ENCODE peak calls at places on chromosomes 5 and 9, in seven cellular contexts. One of them, this sample, is unnamed.

GRCh38 chr5:41392016-41392415 is 118.4 kb downstream of the PLCXD3 start:
- DNase-seq in AG08395: no peak
- DNase-seq in activated gamma-delta T cell treated with Interleukin-2 at 50 U/mL for 16 hours: no peak
- DNase-seq in nephron progenitor cell: no peak
- DNase-seq in endodermal cell: no peak
- DNase-seq in activated T-helper 1 cell treated with anti-CD3 and anti-CD28 coated beads, Interleukin-12 subunit alpha, Interleukin-12 subunit beta, Interleukin-2, Interleukin-4 antibody, amounts not matched to agents 30 ng/mL and 10 ng/mL and 1 ng/mL, durations not matched to agents 14 hours and 24 hours and 36 hours: no peak
- DNase-seq in right lobe of liver: no peak
- DNase-seq in this sample: no peak

GRCh38 chr5:118873417-118873816 is 114.9 kb downstream of the DTWD2 start:
- DNase-seq in nephron progenitor cell: no peak
- DNase-seq in AG08395: no peak
- DNase-seq in activated T-helper 1 cell treated with anti-CD3 and anti-CD28 coated beads, Interleukin-12 subunit alpha, Interleukin-12 subunit beta, Interleukin-2, Interleukin-4 antibody, amounts not matched to agents 30 ng/mL and 10 ng/mL and 1 ng/mL, durations not matched to agents 14 hours and 24 hours and 36 hours: no peak
- DNase-seq in activated gamma-delta T cell treated with Interleukin-2 at 50 U/mL for 16 hours: no peak
- DNase-seq in endodermal cell: no peak
- DNase-seq in right lobe of liver: no peak
- DNase-seq in this sample: no peak

GRCh38 chr9:25449503-25449902 is 228.7 kb downstream of the TUSC1 start:
- DNase-seq in endodermal cell: no peak
- DNase-seq in right lobe of liver: no peak
- DNase-seq in activated T-helper 1 cell treated with anti-CD3 and anti-CD28 coated beads, Interleukin-12 subunit alpha, Interleukin-12 subunit beta, Interleukin-2, Interleukin-4 antibody, amounts not matched to agents 30 ng/mL and 10 ng/mL and 1 ng/mL, durations not matched to agents 14 hours and 24 hours and 36 hours: no peak
- DNase-seq in AG08395: no peak
- DNase-seq in activated gamma-delta T cell treated with Interleukin-2 at 50 U/mL for 16 hours: no peak
- DNase-seq in nephron progenitor cell: no peak
- DNase-seq in this sample: no peak

GRCh38 chr5:50888754-50889153 is 222.3 kb downstream of the PARP8 start:
- DNase-seq in AG08395: no peak
- DNase-seq in right lobe of liver: no peak
- DNase-seq in endodermal cell: no peak
- DNase-seq in activated T-helper 1 cell treated with anti-CD3 and anti-CD28 coated beads, Interleukin-12 subunit alpha, Interleukin-12 subunit beta, Interleukin-2, Interleukin-4 antibody, amounts not matched to agents 30 ng/mL and 10 ng/mL and 1 ng/mL, durations not matched to agents 14 hours and 24 hours and 36 hours: no peak
- DNase-seq in nephron progenitor cell: no peak
- DNase-seq in activated gamma-delta T cell treated with Interleukin-2 at 50 U/mL for 16 hours: no peak
- DNase-seq in this sample: no peak

GRCh38 chr5:173745123-173745522 is 128.7 kb upstream of the BOD1 start:
- DNase-seq in AG08395: no peak
- DNase-seq in right lobe of liver: no peak
- DNase-seq in endodermal cell: no peak
- DNase-seq in activated gamma-delta T cell treated with Interleukin-2 at 50 U/mL for 16 hours: no peak
- DNase-seq in nephron progenitor cell: no peak
- DNase-seq in activated T-helper 1 cell treated with anti-CD3 and anti-CD28 coated beads, Interleukin-12 subunit alpha, Interleukin-12 subunit beta, Interleukin-2, Interleukin-4 antibody, amounts not matched to agents 30 ng/mL and 10 ng/mL and 1 ng/mL, durations not matched to agents 14 hours and 24 hours and 36 hours: no peak
- DNase-seq in this sample: peak

GRCh38 chr5:179324760-179325295 is 20.4 kb downstream of the ADAMTS2 start:
- DNase-seq in AG08395: no peak
- DNase-seq in endodermal cell: no peak
- DNase-seq in activated T-helper 1 cell treated with anti-CD3 and anti-CD28 coated beads, Interleukin-12 subunit alpha, Interleukin-12 subunit beta, Interleukin-2, Interleukin-4 antibody, amounts not matched to agents 30 ng/mL and 10 ng/mL and 1 ng/mL, durations not matched to agents 14 hours and 24 hours and 36 hours: no peak
- DNase-seq in nephron progenitor cell: no peak
- DNase-seq in activated gamma-delta T cell treated with Interleukin-2 at 50 U/mL for 16 hours: no peak
- DNase-seq in right lobe of liver: peak
- DNase-seq in this sample: no peak

GRCh38 chr9:132937463-132937901 is 6.9 kb downstream of the TSC1 start:
- DNase-seq in AG08395: no peak
- DNase-seq in activated T-helper 1 cell treated with anti-CD3 and anti-CD28 coated beads, Interleukin-12 subunit alpha, Interleukin-12 subunit beta, Interleukin-2, Interleukin-4 antibody, amounts not matched to agents 30 ng/mL and 10 ng/mL and 1 ng/mL, durations not matched to agents 14 hours and 24 hours and 36 hours: no peak
- DNase-seq in endodermal cell: no peak
- DNase-seq in right lobe of liver: no peak
- DNase-seq in activated gamma-delta T cell treated with Interleukin-2 at 50 U/mL for 16 hours: no peak
- DNase-seq in nephron progenitor cell: no peak
- DNase-seq in this sample: no peak

GRCh38 chr9:108382267-108382666 is 473.5 kb downstream of the ACTL7B start:
- DNase-seq in activated T-helper 1 cell treated with anti-CD3 and anti-CD28 coated beads, Interleukin-12 subunit alpha, Interleukin-12 subunit beta, Interleukin-2, Interleukin-4 antibody, amounts not matched to agents 30 ng/mL and 10 ng/mL and 1 ng/mL, durations not matched to agents 14 hours and 24 hours and 36 hours: no peak
- DNase-seq in endodermal cell: no peak
- DNase-seq in activated gamma-delta T cell treated with Interleukin-2 at 50 U/mL for 16 hours: no peak
- DNase-seq in right lobe of liver: no peak
- DNase-seq in nephron progenitor cell: no peak
- DNase-seq in AG08395: no peak
- DNase-seq in this sample: no peak

GRCh38 chr9:8760000-8760767 is 960.6 kb upstream of the DMAC1 start:
- DNase-seq in endodermal cell: peak
- DNase-seq in nephron progenitor cell: peak
- DNase-seq in AG08395: no peak
- DNase-seq in activated gamma-delta T cell treated with Interleukin-2 at 50 U/mL for 16 hours: no peak
- DNase-seq in right lobe of liver: no peak
- DNase-seq in activated T-helper 1 cell treated with anti-CD3 and anti-CD28 coated beads, Interleukin-12 subunit alpha, Interleukin-12 subunit beta, Interleukin-2, Interleukin-4 antibody, amounts not matched to agents 30 ng/mL and 10 ng/mL and 1 ng/mL, durations not matched to agents 14 hours and 24 hours and 36 hours: no peak
- DNase-seq in this sample: peak

GRCh38 chr9:81685763-81686613 is 3.4 kb downstream of the TLE1 start:
- DNase-seq in right lobe of liver: no peak
- DNase-seq in nephron progenitor cell: no peak
- DNase-seq in endodermal cell: no peak
- DNase-seq in activated gamma-delta T cell treated with Interleukin-2 at 50 U/mL for 16 hours: no peak
- DNase-seq in AG08395: no peak
- DNase-seq in activated T-helper 1 cell treated with anti-CD3 and anti-CD28 coated beads, Interleukin-12 subunit alpha, Interleukin-12 subunit beta, Interleukin-2, Interleukin-4 antibody, amounts not matched to agents 30 ng/mL and 10 ng/mL and 1 ng/mL, durations not matched to agents 14 hours and 24 hours and 36 hours: no peak
- DNase-seq in this sample: no peak

GRCh38 chr5:105414067-105414466 is 1851.5 kb upstream of the NUDT12 start:
- DNase-seq in activated T-helper 1 cell treated with anti-CD3 and anti-CD28 coated beads, Interleukin-12 subunit alpha, Interleukin-12 subunit beta, Interleukin-2, Interleukin-4 antibody, amounts not matched to agents 30 ng/mL and 10 ng/mL and 1 ng/mL, durations not matched to agents 14 hours and 24 hours and 36 hours: no peak
- DNase-seq in nephron progenitor cell: no peak
- DNase-seq in activated gamma-delta T cell treated with Interleukin-2 at 50 U/mL for 16 hours: no peak
- DNase-seq in endodermal cell: no peak
- DNase-seq in right lobe of liver: no peak
- DNase-seq in AG08395: no peak
- DNase-seq in this sample: no peak

GRCh38 chr9:77215874-77216273 is 38.5 kb downstream of the VPS13A start:
- DNase-seq in right lobe of liver: no peak
- DNase-seq in activated gamma-delta T cell treated with Interleukin-2 at 50 U/mL for 16 hours: no peak
- DNase-seq in nephron progenitor cell: no peak
- DNase-seq in activated T-helper 1 cell treated with anti-CD3 and anti-CD28 coated beads, Interleukin-12 subunit alpha, Interleukin-12 subunit beta, Interleukin-2, Interleukin-4 antibody, amounts not matched to agents 30 ng/mL and 10 ng/mL and 1 ng/mL, durations not matched to agents 14 hours and 24 hours and 36 hours: no peak
- DNase-seq in endodermal cell: no peak
- DNase-seq in AG08395: peak
- DNase-seq in this sample: no peak

GRCh38 chr9:120916573-120916972 is 10.0 kb downstream of the TRAF1 start:
- DNase-seq in right lobe of liver: no peak
- DNase-seq in activated gamma-delta T cell treated with Interleukin-2 at 50 U/mL for 16 hours: no peak
- DNase-seq in nephron progenitor cell: no peak
- DNase-seq in endodermal cell: no peak
- DNase-seq in AG08395: peak
- DNase-seq in activated T-helper 1 cell treated with anti-CD3 and anti-CD28 coated beads, Interleukin-12 subunit alpha, Interleukin-12 subunit beta, Interleukin-2, Interleukin-4 antibody, amounts not matched to agents 30 ng/mL and 10 ng/mL and 1 ng/mL, durations not matched to agents 14 hours and 24 hours and 36 hours: no peak
- DNase-seq in this sample: no peak

GRCh38 chr5:82684153-82684552 is 393.0 kb downstream of the TMEM167A start:
- DNase-seq in AG08395: no peak
- DNase-seq in nephron progenitor cell: no peak
- DNase-seq in activated gamma-delta T cell treated with Interleukin-2 at 50 U/mL for 16 hours: no peak
- DNase-seq in activated T-helper 1 cell treated with anti-CD3 and anti-CD28 coated beads, Interleukin-12 subunit alpha, Interleukin-12 subunit beta, Interleukin-2, Interleukin-4 antibody, amounts not matched to agents 30 ng/mL and 10 ng/mL and 1 ng/mL, durations not matched to agents 14 hours and 24 hours and 36 hours: no peak
- DNase-seq in endodermal cell: no peak
- DNase-seq in right lobe of liver: no peak
- DNase-seq in this sample: no peak

GRCh38 chr9:136644593-136645342 is 17.9 kb upstream of the EGFL7 start:
- DNase-seq in nephron progenitor cell: peak
- DNase-seq in activated gamma-delta T cell treated with Interleukin-2 at 50 U/mL for 16 hours: peak
- DNase-seq in right lobe of liver: peak
- DNase-seq in AG08395: peak
- DNase-seq in endodermal cell: peak
- DNase-seq in activated T-helper 1 cell treated with anti-CD3 and anti-CD28 coated beads, Interleukin-12 subunit alpha, Interleukin-12 subunit beta, Interleukin-2, Interleukin-4 antibody, amounts not matched to agents 30 ng/mL and 10 ng/mL and 1 ng/mL, durations not matched to agents 14 hours and 24 hours and 36 hours: peak
- DNase-seq in this sample: peak

GRCh38 chr5:140342287-140342686 is 4.1 kb downstream of the HBEGF start:
- DNase-seq in AG08395: no peak
- DNase-seq in activated T-helper 1 cell treated with anti-CD3 and anti-CD28 coated beads, Interleukin-12 subunit alpha, Interleukin-12 subunit beta, Interleukin-2, Interleukin-4 antibody, amounts not matched to agents 30 ng/mL and 10 ng/mL and 1 ng/mL, durations not matched to agents 14 hours and 24 hours and 36 hours: peak
- DNase-seq in activated gamma-delta T cell treated with Interleukin-2 at 50 U/mL for 16 hours: no peak
- DNase-seq in endodermal cell: no peak
- DNase-seq in right lobe of liver: no peak
- DNase-seq in nephron progenitor cell: no peak
- DNase-seq in this sample: no peak

GRCh38 chr9:114588150-114588663 is 638 bp downstream of the ATP6V1G1 start:
- DNase-seq in activated gamma-delta T cell treated with Interleukin-2 at 50 U/mL for 16 hours: no peak
- DNase-seq in AG08395: no peak
- DNase-seq in right lobe of liver: no peak
- DNase-seq in nephron progenitor cell: no peak
- DNase-seq in endodermal cell: no peak
- DNase-seq in activated T-helper 1 cell treated with anti-CD3 and anti-CD28 coated beads, Interleukin-12 subunit alpha, Interleukin-12 subunit beta, Interleukin-2, Interleukin-4 antibody, amounts not matched to agents 30 ng/mL and 10 ng/mL and 1 ng/mL, durations not matched to agents 14 hours and 24 hours and 36 hours: no peak
- DNase-seq in this sample: no peak

GRCh38 chr9:72675586-72675985 is 154.2 kb downstream of the TMC1 start:
- DNase-seq in activated gamma-delta T cell treated with Interleukin-2 at 50 U/mL for 16 hours: no peak
- DNase-seq in endodermal cell: no peak
- DNase-seq in nephron progenitor cell: no peak
- DNase-seq in activated T-helper 1 cell treated with anti-CD3 and anti-CD28 coated beads, Interleukin-12 subunit alpha, Interleukin-12 subunit beta, Interleukin-2, Interleukin-4 antibody, amounts not matched to agents 30 ng/mL and 10 ng/mL and 1 ng/mL, durations not matched to agents 14 hours and 24 hours and 36 hours: no peak
- DNase-seq in AG08395: peak
- DNase-seq in right lobe of liver: no peak
- DNase-seq in this sample: no peak

GRCh38 chr5:110940136-110940535 is 131.4 kb upstream of the TSLP start:
- DNase-seq in nephron progenitor cell: no peak
- DNase-seq in right lobe of liver: no peak
- DNase-seq in AG08395: no peak
- DNase-seq in activated T-helper 1 cell treated with anti-CD3 and anti-CD28 coated beads, Interleukin-12 subunit alpha, Interleukin-12 subunit beta, Interleukin-2, Interleukin-4 antibody, amounts not matched to agents 30 ng/mL and 10 ng/mL and 1 ng/mL, durations not matched to agents 14 hours and 24 hours and 36 hours: no peak
- DNase-seq in endodermal cell: no peak
- DNase-seq in activated gamma-delta T cell treated with Interleukin-2 at 50 U/mL for 16 hours: no peak
- DNase-seq in this sample: no peak

GRCh38 chr5:74862221-74862620 is 4.0 kb downstream of the FAM169A start:
- DNase-seq in right lobe of liver: no peak
- DNase-seq in AG08395: no peak
- DNase-seq in activated T-helper 1 cell treated with anti-CD3 and anti-CD28 coated beads, Interleukin-12 subunit alpha, Interleukin-12 subunit beta, Interleukin-2, Interleukin-4 antibody, amounts not matched to agents 30 ng/mL and 10 ng/mL and 1 ng/mL, durations not matched to agents 14 hours and 24 hours and 36 hours: no peak
- DNase-seq in activated gamma-delta T cell treated with Interleukin-2 at 50 U/mL for 16 hours: no peak
- DNase-seq in nephron progenitor cell: no peak
- DNase-seq in endodermal cell: no peak
- DNase-seq in this sample: no peak

GRCh38 chr9:127970401-127971313 is 10.1 kb downstream of the EEIG1 start:
- DNase-seq in AG08395: no peak
- DNase-seq in activated gamma-delta T cell treated with Interleukin-2 at 50 U/mL for 16 hours: peak
- DNase-seq in right lobe of liver: no peak
- DNase-seq in nephron progenitor cell: no peak
- DNase-seq in endodermal cell: no peak
- DNase-seq in activated T-helper 1 cell treated with anti-CD3 and anti-CD28 coated beads, Interleukin-12 subunit alpha, Interleukin-12 subunit beta, Interleukin-2, Interleukin-4 antibody, amounts not matched to agents 30 ng/mL and 10 ng/mL and 1 ng/mL, durations not matched to agents 14 hours and 24 hours and 36 hours: peak
- DNase-seq in this sample: no peak

GRCh38 chr5:64612349-64612961 is 77.8 kb upstream of the SHISAL2B start:
- DNase-seq in right lobe of liver: no peak
- DNase-seq in activated T-helper 1 cell treated with anti-CD3 and anti-CD28 coated beads, Interleukin-12 subunit alpha, Interleukin-12 subunit beta, Interleukin-2, Interleukin-4 antibody, amounts not matched to agents 30 ng/mL and 10 ng/mL and 1 ng/mL, durations not matched to agents 14 hours and 24 hours and 36 hours: no peak
- DNase-seq in AG08395: peak
- DNase-seq in activated gamma-delta T cell treated with Interleukin-2 at 50 U/mL for 16 hours: no peak
- DNase-seq in nephron progenitor cell: peak
- DNase-seq in endodermal cell: peak
- DNase-seq in this sample: peak

This sample was measured in ELF-1.